ENCODE peak calls at places on chromosome 9, in seven cellular contexts. One of them, this sample, is unnamed.

GRCh38 chr9:84146893-84147705 is 166.5 kb downstream of the RMI1 start:
- DNase-seq in heart right ventricle: no peak
- DNase-seq in choroid plexus epithelial cell: no peak
- DNase-seq in tibial nerve: no peak
- DNase-seq in fibroblast of the aortic adventitia: no peak
- DNase-seq in PC-3: no peak
- DNase-seq in uterus: no peak
- DNase-seq in this sample: no peak

GRCh38 chr9:31588756-31589155 is 795.7 kb upstream of the ACO1 start:
- DNase-seq in fibroblast of the aortic adventitia: no peak
- DNase-seq in choroid plexus epithelial cell: no peak
- DNase-seq in tibial nerve: no peak
- DNase-seq in heart right ventricle: no peak
- DNase-seq in PC-3: no peak
- DNase-seq in uterus: no peak
- DNase-seq in this sample: no peak

GRCh38 chr9:108417726-108418125 is 438.1 kb downstream of the ACTL7B start:
- DNase-seq in uterus: no peak
- DNase-seq in PC-3: no peak
- DNase-seq in tibial nerve: no peak
- DNase-seq in fibroblast of the aortic adventitia: no peak
- DNase-seq in choroid plexus epithelial cell: peak
- DNase-seq in heart right ventricle: no peak
- DNase-seq in this sample: no peak

GRCh38 chr9:131012396-131012917 is 3.5 kb downstream of the LAMC3 start:
- DNase-seq in PC-3: no peak
- DNase-seq in fibroblast of the aortic adventitia: no peak
- DNase-seq in heart right ventricle: no peak
- DNase-seq in uterus: no peak
- DNase-seq in tibial nerve: no peak
- DNase-seq in choroid plexus epithelial cell: peak
- DNase-seq in this sample: no peak

GRCh38 chr9:11086561-11086960 is 473.8 kb upstream of the PTPRD start:
- DNase-seq in tibial nerve: no peak
- DNase-seq in choroid plexus epithelial cell: peak
- DNase-seq in uterus: no peak
- DNase-seq in fibroblast of the aortic adventitia: no peak
- DNase-seq in heart right ventricle: no peak
- DNase-seq in PC-3: peak
- DNase-seq in this sample: no peak

GRCh38 chr9:34514401-34514800 is 8.4 kb downstream of the ENHO start:
- DNase-seq in fibroblast of the aortic adventitia: no peak
- DNase-seq in tibial nerve: no peak
- DNase-seq in choroid plexus epithelial cell: no peak
- DNase-seq in heart right ventricle: no peak
- DNase-seq in PC-3: no peak
- DNase-seq in uterus: no peak
- DNase-seq in this sample: no peak

GRCh38 chr9:91308144-91308543 is 53.6 kb downstream of the AUH start:
- DNase-seq in fibroblast of the aortic adventitia: no peak
- DNase-seq in tibial nerve: no peak
- DNase-seq in heart right ventricle: no peak
- DNase-seq in PC-3: no peak
- DNase-seq in choroid plexus epithelial cell: no peak
- DNase-seq in uterus: no peak
- DNase-seq in this sample: no peak

GRCh38 chr9:81879501-81879916 is 48.7 kb upstream of the SPATA31D4 start:
- DNase-seq in tibial nerve: no peak
- DNase-seq in heart right ventricle: no peak
- DNase-seq in choroid plexus epithelial cell: no peak
- DNase-seq in fibroblast of the aortic adventitia: peak
- DNase-seq in uterus: no peak
- DNase-seq in PC-3: peak
- DNase-seq in this sample: no peak

GRCh38 chr9:106980551-106981101 is 117.7 kb downstream of the ZNF462 start:
- DNase-seq in PC-3: peak
- DNase-seq in fibroblast of the aortic adventitia: no peak
- DNase-seq in uterus: no peak
- DNase-seq in heart right ventricle: no peak
- DNase-seq in tibial nerve: no peak
- DNase-seq in choroid plexus epithelial cell: peak
- DNase-seq in this sample: no peak

GRCh38 chr9:13144176-13144820 is 135.2 kb downstream of the MPDZ start:
- DNase-seq in fibroblast of the aortic adventitia: peak
- DNase-seq in choroid plexus epithelial cell: no peak
- DNase-seq in heart right ventricle: no peak
- DNase-seq in tibial nerve: no peak
- DNase-seq in PC-3: no peak
- DNase-seq in uterus: no peak
- DNase-seq in this sample: no peak

GRCh38 chr9:13690595-13690994 is 411.1 kb upstream of the MPDZ start:
- DNase-seq in uterus: no peak
- DNase-seq in fibroblast of the aortic adventitia: no peak
- DNase-seq in PC-3: peak
- DNase-seq in choroid plexus epithelial cell: no peak
- DNase-seq in tibial nerve: no peak
- DNase-seq in heart right ventricle: no peak
- DNase-seq in this sample: no peak

GRCh38 chr9:19149230-19149629 is 21.9 kb upstream of the PLIN2 start:
- DNase-seq in tibial nerve: no peak
- DNase-seq in uterus: no peak
- DNase-seq in PC-3: no peak
- DNase-seq in fibroblast of the aortic adventitia: peak
- DNase-seq in choroid plexus epithelial cell: peak
- DNase-seq in heart right ventricle: no peak
- DNase-seq in this sample: no peak

GRCh38 chr9:69120380-69121154 is 53.5 kb upstream of the TJP2 start:
- DNase-seq in PC-3: peak
- DNase-seq in tibial nerve: no peak
- DNase-seq in uterus: no peak
- DNase-seq in choroid plexus epithelial cell: peak
- DNase-seq in heart right ventricle: no peak
- DNase-seq in fibroblast of the aortic adventitia: no peak
- DNase-seq in this sample: no peak

GRCh38 chr9:126788631-126789349 is 16.1 kb upstream of the ZBTB43 start:
- DNase-seq in fibroblast of the aortic adventitia: peak
- DNase-seq in tibial nerve: no peak
- DNase-seq in PC-3: peak
- DNase-seq in uterus: no peak
- DNase-seq in heart right ventricle: no peak
- DNase-seq in choroid plexus epithelial cell: peak
- DNase-seq in this sample: no peak

GRCh38 chr9:127979333-127980055 is 1.3 kb downstream of the EEIG1 start:
- DNase-seq in tibial nerve: no peak
- DNase-seq in choroid plexus epithelial cell: peak
- DNase-seq in heart right ventricle: peak
- DNase-seq in uterus: peak
- DNase-seq in PC-3: peak
- DNase-seq in fibroblast of the aortic adventitia: peak
- DNase-seq in this sample: peak

GRCh38 chr9:33995449-33995848 is 53.2 kb downstream of the UBAP2 start:
- DNase-seq in uterus: no peak
- DNase-seq in choroid plexus epithelial cell: no peak
- DNase-seq in tibial nerve: no peak
- DNase-seq in fibroblast of the aortic adventitia: no peak
- DNase-seq in PC-3: no peak
- DNase-seq in heart right ventricle: no peak
- DNase-seq in this sample: no peak

GRCh38 chr9:1303911-1304310 is 253.8 kb downstream of the DMRT2 start:
- DNase-seq in PC-3: peak
- DNase-seq in fibroblast of the aortic adventitia: no peak
- DNase-seq in heart right ventricle: no peak
- DNase-seq in uterus: no peak
- DNase-seq in tibial nerve: no peak
- DNase-seq in choroid plexus epithelial cell: no peak
- DNase-seq in this sample: no peak

GRCh38 chr9:27447036-27447700 is 76.9 kb upstream of the IFNK start:
- DNase-seq in heart right ventricle: no peak
- DNase-seq in uterus: no peak
- DNase-seq in choroid plexus epithelial cell: no peak
- DNase-seq in PC-3: no peak
- DNase-seq in fibroblast of the aortic adventitia: no peak
- DNase-seq in tibial nerve: no peak
- DNase-seq in this sample: no peak

GRCh38 chr9:80664327-80665210 is 1024.8 kb downstream of the TLE1 start:
- DNase-seq in heart right ventricle: no peak
- DNase-seq in uterus: no peak
- DNase-seq in PC-3: peak
- DNase-seq in fibroblast of the aortic adventitia: no peak
- DNase-seq in tibial nerve: no peak
- DNase-seq in choroid plexus epithelial cell: peak
- DNase-seq in this sample: no peak

GRCh38 chr9:18848657-18849056 is 184.4 kb downstream of the SAXO1 start:
- DNase-seq in tibial nerve: no peak
- DNase-seq in heart right ventricle: no peak
- DNase-seq in fibroblast of the aortic adventitia: no peak
- DNase-seq in uterus: no peak
- DNase-seq in choroid plexus epithelial cell: no peak
- DNase-seq in PC-3: no peak
- DNase-seq in this sample: no peak

GRCh38 chr9:110936719-110937452 is 101.4 kb downstream of the LPAR1 start:
- DNase-seq in heart right ventricle: no peak
- DNase-seq in fibroblast of the aortic adventitia: peak
- DNase-seq in choroid plexus epithelial cell: peak
- DNase-seq in PC-3: peak
- DNase-seq in tibial nerve: no peak
- DNase-seq in uterus: no peak
- DNase-seq in this sample: no peak

GRCh38 chr9:83027153-83027867 is 35.6 kb downstream of the RASEF start:
- DNase-seq in fibroblast of the aortic adventitia: peak
- DNase-seq in heart right ventricle: no peak
- DNase-seq in tibial nerve: no peak
- DNase-seq in choroid plexus epithelial cell: peak
- DNase-seq in PC-3: peak
- DNase-seq in uterus: no peak
- DNase-seq in this sample: no peak

DNA sequence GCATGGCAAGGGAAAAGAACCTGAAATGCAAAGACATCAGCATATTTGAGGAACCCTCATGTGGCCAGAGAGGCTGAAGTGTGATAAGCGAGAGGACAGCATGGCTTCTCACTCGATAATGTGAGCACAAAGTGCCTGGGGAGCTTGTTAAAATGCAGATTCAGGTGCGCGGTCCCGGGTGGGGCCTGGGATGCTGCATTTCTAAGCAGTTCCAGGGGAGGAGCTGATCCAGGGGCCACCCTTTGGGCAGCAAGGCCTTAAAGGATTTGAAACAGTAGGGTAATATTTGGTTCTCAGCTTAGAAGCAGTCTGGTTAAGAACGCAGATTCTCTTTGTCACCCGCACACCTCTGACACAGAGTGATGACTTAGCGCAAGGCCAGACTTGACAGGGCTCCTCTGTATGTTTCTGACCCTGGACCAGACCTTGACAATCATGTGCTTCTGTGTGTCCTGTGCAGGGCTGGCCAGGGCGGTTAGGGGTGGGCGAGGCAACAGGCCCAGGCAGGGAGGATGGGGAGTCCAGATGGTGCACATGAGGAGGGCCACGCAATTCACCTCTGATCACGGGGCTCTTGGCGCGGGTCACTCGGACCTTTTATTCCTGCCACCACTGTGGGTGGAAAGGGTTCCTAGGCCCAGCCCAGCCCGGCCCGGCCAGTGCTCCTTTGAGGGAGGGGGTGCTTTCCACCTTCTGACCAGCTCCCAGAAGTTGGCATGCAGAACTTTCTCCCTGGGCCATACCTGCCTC is 62.8 kb upstream of the TBC1D2 start:
- DNase-seq in choroid plexus epithelial cell: no peak
- DNase-seq in fibroblast of the aortic adventitia: no peak
- DNase-seq in heart right ventricle: no peak
- DNase-seq in PC-3: no peak
- DNase-seq in uterus: no peak
- DNase-seq in tibial nerve: no peak
- DNase-seq in this sample: no peak
- H3K4me3 ChIP-seq in choroid plexus epithelial cell: no peak
- H3K4me3 ChIP-seq in fibroblast of the aortic adventitia: no peak
- H3K4me3 ChIP-seq in heart right ventricle: no peak
- H3K4me3 ChIP-seq in PC-3: no peak
- H3K4me3 ChIP-seq in uterus: no peak
- H3K4me3 ChIP-seq in tibial nerve: no peak
- H3K4me3 ChIP-seq in this sample: no peak

DNA sequence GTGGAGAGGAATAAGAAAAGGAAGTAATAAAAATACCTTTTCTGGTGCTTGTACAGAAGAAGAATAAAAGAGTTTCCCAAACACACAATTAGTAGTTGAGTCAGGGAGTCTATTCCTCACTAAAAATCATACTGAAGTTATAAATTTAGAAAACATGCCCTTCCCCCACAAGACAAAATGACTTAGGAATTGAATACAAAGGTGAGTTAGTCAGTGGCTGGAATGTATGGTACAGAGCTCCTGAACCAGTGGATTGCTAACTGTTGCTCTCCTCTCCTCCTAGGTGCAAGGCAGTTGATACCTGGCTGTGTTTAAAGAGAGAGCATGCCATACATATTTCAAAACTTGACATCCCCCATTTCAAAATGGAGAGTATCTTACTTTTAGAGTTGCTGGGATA is 1.9 kb downstream of the GDA start:
- DNase-seq in uterus: no peak
- DNase-seq in PC-3: peak
- DNase-seq in heart right ventricle: no peak
- DNase-seq in fibroblast of the aortic adventitia: no peak
- DNase-seq in tibial nerve: no peak
- DNase-seq in choroid plexus epithelial cell: no peak
- DNase-seq in this sample: no peak
- H3K4me3 ChIP-seq in uterus: no peak
- H3K4me3 ChIP-seq in PC-3: no peak
- H3K4me3 ChIP-seq in heart right ventricle: no peak
- H3K4me3 ChIP-seq in fibroblast of the aortic adventitia: no peak
- H3K4me3 ChIP-seq in tibial nerve: no peak
- H3K4me3 ChIP-seq in choroid plexus epithelial cell: no peak
- H3K4me3 ChIP-seq in this sample: no peak

GRCh38 chr9:35690447-35691324 is 961 bp upstream of the TPM2 start:
- DNase-seq in uterus: peak
- DNase-seq in tibial nerve: peak
- DNase-seq in heart right ventricle: peak
- DNase-seq in choroid plexus epithelial cell: peak
- DNase-seq in PC-3: peak
- DNase-seq in fibroblast of the aortic adventitia: peak
- DNase-seq in this sample: peak
- H3K4me3 ChIP-seq in uterus: peak
- H3K4me3 ChIP-seq in tibial nerve: peak
- H3K4me3 ChIP-seq in heart right ventricle: peak
- H3K4me3 ChIP-seq in choroid plexus epithelial cell: peak
- H3K4me3 ChIP-seq in PC-3: peak
- H3K4me3 ChIP-seq in fibroblast of the aortic adventitia: peak
- H3K4me3 ChIP-seq in this sample: peak

DNA sequence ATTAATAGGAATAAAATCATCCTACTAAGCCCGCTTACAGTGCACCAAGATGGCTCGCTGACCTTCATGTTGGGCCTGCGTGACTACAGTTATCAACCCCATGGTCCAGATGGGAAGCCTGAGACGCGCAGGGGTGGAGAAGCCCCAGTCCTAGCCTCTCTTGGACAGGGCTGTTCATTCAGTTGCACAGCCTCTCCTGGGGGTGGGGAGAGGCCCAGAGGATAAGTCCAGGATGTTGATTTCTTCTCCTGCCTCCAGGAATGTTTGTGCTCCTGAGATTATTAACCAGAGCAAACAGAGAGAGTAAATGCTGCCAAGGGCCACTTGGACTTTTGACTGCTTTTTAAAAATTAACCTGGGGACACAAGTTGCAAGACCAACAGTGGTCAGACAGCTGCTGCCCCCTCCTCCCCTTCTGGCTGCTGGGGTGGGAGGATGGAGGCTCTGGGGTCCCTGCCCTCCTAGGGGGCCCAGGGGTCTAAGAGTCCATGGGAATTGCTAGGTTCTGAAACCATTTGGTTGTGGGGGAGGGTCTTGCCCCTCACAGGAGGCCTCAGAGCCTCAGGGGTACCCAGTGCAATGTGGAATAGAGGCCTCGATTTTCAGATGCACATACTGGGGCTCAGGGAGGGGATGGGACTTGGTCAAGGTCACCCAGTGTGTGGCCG is 2.8 kb upstream of the AMBP start:
- DNase-seq in PC-3: peak
- DNase-seq in tibial nerve: no peak
- DNase-seq in choroid plexus epithelial cell: no peak
- DNase-seq in fibroblast of the aortic adventitia: no peak
- DNase-seq in uterus: peak
- DNase-seq in heart right ventricle: no peak
- DNase-seq in this sample: no peak
- H3K4me3 ChIP-seq in PC-3: no peak
- H3K4me3 ChIP-seq in tibial nerve: no peak
- H3K4me3 ChIP-seq in choroid plexus epithelial cell: no peak
- H3K4me3 ChIP-seq in fibroblast of the aortic adventitia: no peak
- H3K4me3 ChIP-seq in uterus: no peak
- H3K4me3 ChIP-seq in heart right ventricle: no peak
- H3K4me3 ChIP-seq in this sample: no peak